ENCODE peak calls at places on chromosome 21, in seven cellular contexts. S is progenitor cell of endocrine pancreas; D is stomach; W is activated CD8-positive, alpha-beta T cell treated with anti-CD3 and anti-CD28 coated beads for 36 hours; F is tibial artery; A is left ventricle myocardium inferior; N is neural crest cell. Q is an unnamed sample.

GRCh38 chr21:43322311-43322710 is 104.6 kb downstream of the SIK1 start:
- DNase-seq in S (no peak), D (no peak), W (no peak), F (no peak), A (no peak), N (no peak), Q (no peak)

GRCh38 chr21:15732290-15732995 is 2.7 kb downstream of the USP25 start:
- DNase-seq in S (no peak), D (no peak), W (peak), F (no peak), A (no peak), N (no peak), Q (peak)

GRCh38 chr21:26115899-26116298 is 54.7 kb downstream of the APP start:
- DNase-seq in S (no peak), D (no peak), W (no peak), F (no peak), A (no peak), N (no peak), Q (no peak)

GRCh38 chr21:8997011-8997440 is 1524.4 kb upstream of the TPTE start:
- DNase-seq in S (no peak), D (no peak), W (no peak), F (no peak), A (no peak), N (no peak), Q (no peak)

GRCh38 chr21:46544824-46545223 is 60.1 kb downstream of the S100B start:
- DNase-seq in S (no peak), D (no peak), W (no peak), F (no peak), A (no peak), N (no peak), Q (no peak)

GRCh38 chr21:36045993-36046392 is 14.3 kb downstream of the SETD4 start:
- DNase-seq in S (no peak), D (no peak), W (no peak), F (no peak), A (no peak), N (no peak), Q (no peak)

GRCh38 chr21:42081931-42082381 is 10.8 kb downstream of the UMODL1 start:
- DNase-seq in S (no peak), D (no peak), W (no peak), F (no peak), A (no peak), N (no peak), Q (no peak)

GRCh38 chr21:42237577-42237976 is 18.6 kb downstream of the ABCG1 start:
- DNase-seq in S (no peak), D (no peak), W (peak), F (no peak), A (no peak), N (no peak), Q (no peak)

GRCh38 chr21:33230518-33231324 is 983 bp downstream of the IFNAR2 start:
- DNase-seq in S (peak), D (no peak), W (peak), F (peak), A (peak), N (peak), Q (peak)

GRCh38 chr21:42781981-42782722 is 97.2 kb downstream of the WDR4 start:
- DNase-seq in S (no peak), D (peak), W (no peak), F (no peak), A (no peak), N (no peak), Q (no peak)

GRCh38 chr21:33116669-33117267 is 46.8 kb downstream of the OLIG1 start:
- DNase-seq in S (no peak), D (no peak), W (no peak), F (no peak), A (no peak), N (no peak), Q (no peak)

GRCh38 chr21:14120091-14120734 is 90.5 kb downstream of the LIPI start:
- DNase-seq in S (no peak), D (peak), W (peak), F (no peak), A (no peak), N (peak), Q (peak)

GRCh38 chr21:38804030-38804616 is 1.6 kb upstream of the ETS2 start:
- DNase-seq in S (no peak), D (no peak), W (no peak), F (no peak), A (no peak), N (no peak), Q (no peak)

GRCh38 chr21:42621828-42622199 is 31.6 kb upstream of the PDE9A start:
- DNase-seq in S (no peak), D (no peak), W (no peak), F (no peak), A (no peak), N (no peak), Q (no peak)

GRCh38 chr21:25441835-25442234 is 165.4 kb downstream of the MRPL39 start:
- DNase-seq in S (no peak), D (no peak), W (no peak), F (no peak), A (no peak), N (no peak), Q (no peak)

GRCh38 chr21:45910548-45911221 is 70.9 kb upstream of the COL6A1 start:
- DNase-seq in S (no peak), D (no peak), W (no peak), F (no peak), A (no peak), N (no peak), Q (no peak)

GRCh38 chr21:17903029-17903806 is 84.1 kb upstream of the C21orf91 start:
- DNase-seq in S (no peak), D (no peak), W (no peak), F (no peak), A (no peak), N (no peak), Q (peak)

GRCh38 chr21:42193131-42193671 is 25.7 kb upstream of the ABCG1 start:
- DNase-seq in S (no peak), D (no peak), W (peak), F (no peak), A (no peak), N (no peak), Q (no peak)

GRCh38 chr21:45990741-45991605 is 9.4 kb downstream of the COL6A1 start:
- DNase-seq in S (no peak), D (no peak), W (peak), F (peak), A (peak), N (no peak), Q (no peak)

GRCh38 chr21:34544032-34544496 is 32.1 kb upstream of the KCNE1 start:
- DNase-seq in S (peak), D (peak), W (peak), F (peak), A (peak), N (peak), Q (no peak)
- TF ChIP-seq CTCF in S (peak), D (peak), W (peak), F (peak), A (peak), N (peak), Q (peak)

GRCh38 chr21:37460196-37460595 is 93.6 kb downstream of the DYRK1A start:
- DNase-seq in S (no peak), D (no peak), W (no peak), F (no peak), A (no peak), N (no peak), Q (no peak)
- TF ChIP-seq CTCF in S (peak), D (no peak), W (no peak), F (no peak), A (no peak), N (peak), Q (no peak)

DNA sequence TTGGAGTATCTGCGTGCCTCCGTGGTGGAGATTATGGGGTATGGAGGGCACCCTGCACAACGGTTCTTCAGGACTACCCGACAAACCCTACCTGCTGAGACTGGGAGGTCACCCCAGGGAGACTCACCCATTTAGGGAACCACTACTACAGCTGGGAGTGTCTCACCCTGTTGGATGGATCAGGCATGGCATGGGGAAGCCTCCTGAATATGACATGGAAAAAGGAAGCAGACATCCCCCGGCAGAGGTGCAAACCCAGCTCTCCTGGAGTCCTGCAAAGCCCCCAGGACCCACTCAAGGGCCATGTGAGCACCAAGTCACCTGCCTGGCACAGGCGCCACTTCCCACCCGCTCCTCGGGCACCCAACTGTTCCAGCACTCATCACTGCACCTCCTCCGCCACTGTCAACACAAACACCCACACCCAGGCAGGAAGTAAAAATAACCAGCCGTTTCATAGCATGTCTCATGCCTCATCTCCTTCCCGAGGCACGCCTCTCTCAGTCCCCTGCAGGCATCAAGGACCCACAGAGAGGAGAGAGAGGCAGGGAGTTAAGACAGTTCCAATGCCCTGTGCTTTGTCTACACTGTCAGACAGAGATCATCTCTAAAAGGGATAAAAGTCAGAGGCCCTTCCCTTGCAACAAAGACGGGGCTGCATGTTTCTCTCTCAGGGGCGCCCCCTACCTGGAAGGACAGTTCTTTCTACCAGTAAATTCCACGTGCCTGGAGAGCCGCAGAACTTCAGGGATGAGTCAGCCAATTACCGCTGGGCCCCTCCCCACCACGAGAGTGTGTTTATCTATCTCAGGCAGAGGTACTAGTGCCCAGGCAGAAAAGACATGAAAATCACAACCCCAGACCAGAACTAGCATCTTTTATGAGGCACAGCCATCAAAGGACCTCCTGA is 150.1 kb upstream of the SOD1 start:
- DNase-seq in S (no peak), D (no peak), W (peak), F (no peak), A (no peak), N (peak), Q (no peak)
- TF ChIP-seq CTCF in S (peak), D (no peak), W (peak), F (no peak), A (no peak), N (peak), Q (peak)

DNA sequence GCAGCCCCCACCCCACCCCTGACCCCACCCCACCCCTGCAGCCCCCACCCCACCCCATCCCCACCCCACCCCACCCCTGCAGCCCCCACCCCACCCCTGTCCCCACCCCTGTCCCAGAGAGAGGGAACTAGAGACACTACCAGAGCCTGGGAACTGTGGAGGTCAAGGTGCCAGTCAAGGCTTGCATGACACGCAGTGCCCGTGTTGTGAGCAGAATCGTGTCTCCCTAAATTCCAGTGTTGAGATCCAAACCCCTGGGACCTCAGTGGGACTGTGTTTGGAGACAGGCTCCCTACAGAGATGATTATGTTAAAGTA is 18.4 kb upstream of the SUMO3 start:
- DNase-seq in S (no peak), D (no peak), W (no peak), F (no peak), A (no peak), N (no peak), Q (no peak)
- TF ChIP-seq CTCF in S (no peak), D (no peak), W (no peak), F (no peak), A (no peak), N (no peak), Q (no peak)

DNA sequence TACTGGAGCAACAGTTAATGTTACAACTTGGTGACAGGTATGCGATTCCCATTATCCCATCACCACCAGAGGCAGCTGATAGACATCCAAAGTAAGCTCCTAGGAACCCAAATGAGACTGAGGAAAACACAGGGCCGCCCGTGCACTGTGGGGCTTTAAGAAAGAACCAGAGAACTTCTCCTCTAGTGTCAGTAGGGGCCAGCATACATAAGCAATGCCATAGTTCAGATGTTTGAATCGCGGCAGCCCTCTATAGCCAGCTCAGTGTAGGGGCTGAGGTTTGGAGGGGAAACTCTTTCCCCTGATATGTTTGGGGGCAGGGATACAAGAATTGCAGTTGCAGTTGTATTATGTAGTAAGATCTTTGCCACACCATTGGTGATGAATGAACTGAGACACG is 593.3 kb upstream of the NCAM2 start:
- DNase-seq in S (no peak), D (no peak), W (no peak), F (no peak), A (no peak), N (no peak), Q (no peak)
- TF ChIP-seq CTCF in S (no peak), D (no peak), W (no peak), F (no peak), A (no peak), N (no peak), Q (no peak)

GRCh38 chr21:44711327-44712202 is at the start of gene TSPEAR:
- DNase-seq in S (no peak), D (no peak), W (no peak), F (no peak), A (no peak), N (no peak), Q (no peak)
- TF ChIP-seq CTCF in S (peak), D (no peak), W (no peak), F (no peak), A (no peak), N (peak), Q (no peak)

GRCh38 chr21:34582506-34583150 is 32.3 kb downstream of the RCAN1 start:
- DNase-seq in S (no peak), D (no peak), W (peak), F (no peak), A (peak), N (peak), Q (peak)
- TF ChIP-seq CTCF in S (peak), D (no peak), W (no peak), F (peak), A (peak), N (peak), Q (peak)

Q was measured in GM13977.